ENCODE peak calls at places on chromosomes 6 and 20, in six cellular contexts. E is NCI-H1105, L is cardiac muscle cell, V is T-helper 1 cell, Q is NCI-H1092 treated with DMSO at 0.1 percent for 48 hours, U is ovary. B is an unnamed sample.

GRCh38 chr6:7088076-7088742 is 19.6 kb upstream of the RREB1 start:
- DNase-seq in E (no peak), U (no peak), Q (no peak), V (no peak), L (no peak), B (no peak)

GRCh38 chr6:12813321-12813720 is 96.8 kb downstream of the PHACTR1 start:
- DNase-seq in V (no peak), E (no peak), U (no peak), Q (no peak), L (peak; percentile 51), B (no peak)

GRCh38 chr6:44263357-44264100 is 1.8 kb downstream of the NFKBIE start:
- DNase-seq in U (no peak), Q (no peak), E (no peak), V (peak; percentile 44), L (peak; percentile 43), B (no peak)

GRCh38 chr6:33958208-33958862 is 154.5 kb upstream of the MLN start:
- DNase-seq in L (no peak), E (peak; percentile 74), V (no peak), Q (peak; percentile 18), U (no peak), B (no peak)

GRCh38 chr6:40719671-40720374 is 132.7 kb upstream of the LRFN2 start:
- DNase-seq in V (no peak), E (no peak), U (no peak), Q (no peak), L (peak; percentile 60), B (no peak)

GRCh38 chr6:3690506-3690905 is 61.0 kb downstream of the PXDC1 start:
- DNase-seq in L (no peak), E (no peak), U (no peak), V (no peak), Q (no peak), B (no peak)

GRCh38 chr6:169253745-169254238 is at the start of gene THBS2:
- DNase-seq in Q (no peak), L (peak; percentile 97), U (peak; percentile 80), V (no peak), E (no peak), B (no peak)

GRCh38 chr20:1225729-1226313 is at the start of gene RAD21L1:
- DNase-seq in V (peak; percentile 79), Q (no peak), E (peak; percentile 80), L (peak; percentile 84), U (peak; percentile 68), B (peak; percentile 82)

GRCh38 chr6:170417881-170418280 is 111.3 kb downstream of the FAM120B start:
- DNase-seq in L (no peak), Q (no peak), V (no peak), U (no peak), E (no peak), B (no peak)

GRCh38 chr20:57053798-57054552 is 212.5 kb downstream of the BMP7 start:
- DNase-seq in Q (no peak), L (no peak), E (no peak), V (no peak), U (no peak), B (no peak)

GRCh38 chr6:133806358-133806757 is 82.6 kb upstream of the TCF21 start:
- DNase-seq in E (no peak), Q (no peak), V (no peak), U (no peak), L (peak; percentile 61), B (no peak)

GRCh38 chr20:30487947-30488926 is 769.2 kb upstream of the DEFB115 start:
- DNase-seq in U (no peak), E (no peak), V (no peak), L (no peak), Q (no peak), B (no peak)

GRCh38 chr6:13653296-13653695 is 38.2 kb downstream of the NOL7 start:
- DNase-seq in U (no peak), L (no peak), V (no peak), E (no peak), Q (no peak), B (no peak)

GRCh38 chr20:48850681-48851299 is 23.0 kb upstream of the PREX1 start:
- DNase-seq in L (no peak), Q (peak; percentile 82), V (no peak), U (no peak), E (peak; percentile 80), B (no peak)

GRCh38 chr6:85066270-85066669 is 301.9 kb upstream of the TBX18 start:
- DNase-seq in U (no peak), E (no peak), L (no peak), V (no peak), Q (no peak), B (no peak)

GRCh38 chr20:32470940-32471339 is 112.8 kb downstream of the ASXL1 start:
- DNase-seq in V (no peak), Q (no peak), L (no peak), U (no peak), E (no peak), B (no peak)

GRCh38 chr6:90574610-90575009 is 12.3 kb downstream of the MAP3K7 start:
- DNase-seq in U (no peak), E (no peak), V (no peak), L (peak; percentile 28), Q (no peak), B (no peak)

GRCh38 chr6:47083586-47084047 is 41.5 kb upstream of the ADGRF1 start:
- DNase-seq in L (peak; percentile 99), Q (peak; percentile 81), V (no peak), E (peak; percentile 80), U (peak; percentile 95), B (no peak)

GRCh38 chr6:98470821-98471220 is 363.6 kb upstream of the POU3F2 start:
- DNase-seq in Q (no peak), E (no peak), U (no peak), L (no peak), V (no peak), B (no peak)

GRCh38 chr20:32792316-32792715 is 27.4 kb upstream of the MAPRE1 start:
- DNase-seq in U (no peak), L (peak; percentile 50), V (peak; percentile 15), Q (no peak), E (no peak), B (no peak)

GRCh38 chr6:138815221-138815620 is 19.3 kb downstream of the ECT2L start:
- DNase-seq in V (no peak), Q (no peak), E (no peak), U (no peak), L (no peak), B (no peak)

GRCh38 chr6:156948807-156949206 is 171.6 kb downstream of the ARID1B start:
- DNase-seq in E (no peak), L (peak; percentile 65), Q (no peak), U (no peak), V (no peak), B (no peak)

GRCh38 chr20:6265204-6265904 is 142.5 kb upstream of the FERMT1 start:
- DNase-seq in E (peak; percentile 25), Q (peak; percentile 49), U (no peak), V (no peak), L (peak; percentile 92), B (no peak)

GRCh38 chr20:61696181-61696735 is 369.4 kb downstream of the TAF4 start:
- DNase-seq in E (no peak), Q (no peak), U (no peak), V (no peak), L (no peak), B (no peak)